ENCODE peak calls at places on chromosomes 16 and 17, in seven cellular contexts. B, V, E, H, I, M and G are unnamed samples. For H3K4me1, the result is how much of the 10 kb centered on the place peaks cover.

GRCh38 chr17:45224671-45225050 is 3.0 kb downstream of the FMNL1 start:
- DNase-seq in M (no peak), I (no peak), V (no peak), B (no peak), H (no peak), E (no peak), G (no peak)

GRCh38 chr17:69884361-69884760 is 190.7 kb upstream of the KCNJ16 start:
- DNase-seq in I (no peak), V (no peak), B (no peak), E (no peak), H (no peak), M (no peak), G (no peak)

GRCh38 chr16:15643453-15644305 is 725 bp upstream of the MARF1 start:
- DNase-seq in E (peak), B (no peak), H (no peak), V (peak), M (no peak), I (peak), G (peak)

GRCh38 chr16:19844945-19845641 is 39.6 kb downstream of the GPRC5B start:
- DNase-seq in E (no peak), H (no peak), B (no peak), V (no peak), I (peak), M (no peak), G (no peak)

GRCh38 chr16:85903576-85903975 is 4.6 kb downstream of the IRF8 start:
- DNase-seq in I (no peak), V (no peak), M (no peak), E (no peak), B (no peak), H (no peak), G (no peak)

GRCh38 chr17:44084921-44085320 is 14.4 kb downstream of the G6PC3 start:
- DNase-seq in V (no peak), E (no peak), I (no peak), H (no peak), B (no peak), M (peak), G (no peak)

GRCh38 chr16:80931985-80932720 is 74.5 kb downstream of the CMC2 start:
- DNase-seq in V (peak), H (peak), B (peak), M (peak), E (peak), I (no peak), G (peak)

GRCh38 chr16:35706901-35707300 is 2247.5 kb downstream of the TP53TG3F start:
- DNase-seq in I (no peak), H (no peak), E (no peak), B (no peak), V (no peak), M (no peak), G (no peak)

GRCh38 chr17:20966869-20967268 is 75.9 kb downstream of the USP22 start:
- DNase-seq in I (no peak), V (no peak), H (no peak), E (no peak), B (no peak), M (no peak), G (no peak)

GRCh38 chr17:43984521-43984920 is 19.9 kb upstream of the NAGS start:
- DNase-seq in B (no peak), I (no peak), V (no peak), E (no peak), H (no peak), M (peak), G (no peak)

GRCh38 chr16:86566601-86566965 is at the start of gene FOXC2:
- DNase-seq in M (peak), H (peak), V (peak), B (peak), E (peak), I (no peak), G (peak)

GRCh38 chr16:15644306-15644961 is 1.5 kb upstream of the MARF1 start:
- DNase-seq in H (peak), M (peak), B (no peak), I (no peak), V (no peak), E (peak), G (no peak)

GRCh38 chr17:58532555-58532951 is 18.1 kb upstream of the MTMR4 start:
- DNase-seq in V (no peak), I (no peak), M (peak), E (no peak), H (no peak), B (no peak), G (no peak)

GRCh38 chr16:49461517-49461951 is 87.9 kb downstream of the C16orf78 start:
- DNase-seq in I (no peak), B (no peak), E (no peak), M (no peak), H (no peak), V (no peak), G (no peak)

GRCh38 chr16:78869492-78869891 is 731.0 kb downstream of the MAF start:
- DNase-seq in E (no peak), H (no peak), M (no peak), B (no peak), V (no peak), I (no peak), G (no peak)

GRCh38 chr17:35778641-35779196 is 16.7 kb downstream of the MMP28 start:
- DNase-seq in H (peak), B (no peak), E (no peak), I (no peak), V (no peak), M (no peak), G (no peak)

GRCh38 chr17:67520282-67520906 is 143.3 kb downstream of the PITPNC1 start:
- DNase-seq in E (no peak), M (no peak), B (no peak), V (no peak), H (no peak), I (no peak), G (no peak)

GRCh38 chr16:81873843-81874752 is 95.0 kb downstream of the PLCG2 start:
- DNase-seq in H (peak), I (no peak), E (peak), M (peak), V (peak), B (peak), G (no peak)

GRCh38 chr17:37527249-37527851 is 37.7 kb downstream of the DUSP14 start:
- DNase-seq in V (no peak), B (no peak), M (peak), E (peak), I (peak), H (peak), G (no peak)

GRCh38 chr16:17556276-17557052 is 85.7 kb upstream of the XYLT1 start:
- DNase-seq in M (peak), E (peak), B (no peak), I (peak), H (peak), V (no peak), G (no peak)

GRCh38 chr17:42670199-42670924 is 6.4 kb downstream of the PLEKHH3 start:
- DNase-seq in V (no peak), E (no peak), B (no peak), I (no peak), H (no peak), M (peak), G (no peak)

GRCh38 chr17:19935169-19935568 is 42.5 kb downstream of the AKAP10 start:
- DNase-seq in I (no peak), M (no peak), H (peak), B (no peak), V (no peak), E (no peak), G (no peak)

GRCh38 chr16:35207059-35207999 is 1747.9 kb downstream of the TP53TG3F start:
- DNase-seq in V (no peak), M (no peak), B (no peak), I (no peak), E (no peak), H (no peak), G (no peak)

GRCh38 chr17:1480747-1481465 is 11.6 kb downstream of the MYO1C start:
- DNase-seq in V (no peak), M (no peak), H (no peak), I (no peak), B (no peak), E (no peak), G (no peak)

GRCh38 chr16:84340305-84341040 is 27.9 kb upstream of the ATP2C2 start:
- DNase-seq in H (peak), I (no peak), B (no peak), E (no peak), M (no peak), V (no peak), G (no peak)

GRCh38 chr17:55668581-55668980 is 54.1 kb downstream of the TMEM100 start:
- DNase-seq in M (no peak), E (no peak), V (no peak), I (no peak), H (no peak), B (no peak), G (no peak)

GRCh38 chr17:74552037-74552436 is 6.1 kb upstream of the CD300C start:
- DNase-seq in I (no peak), V (no peak), M (no peak), B (no peak), H (peak), E (no peak), G (no peak)

GRCh38 chr17:6575596-6575988 is 19.2 kb upstream of the PITPNM3 start:
- DNase-seq in I (no peak), V (no peak), H (no peak), E (no peak), M (no peak), B (no peak), G (no peak)

GRCh38 chr16:69035375-69035774 is 70.1 kb upstream of the HAS3 start:
- DNase-seq in I (no peak), V (no peak), H (no peak), B (no peak), M (no peak), E (no peak), G (no peak)

GRCh38 chr17:37488607-37489196 is 989 bp upstream of the DUSP14 start:
- DNase-seq in E (peak), B (peak), H (peak), I (peak), M (peak), V (peak), G (peak)

GRCh38 chr17:3558603-3559269 is 1.1 kb upstream of the TRPV3 start:
- DNase-seq in E (no peak), I (no peak), B (no peak), V (no peak), M (no peak), H (peak), G (no peak)

GRCh38 chr16:84879569-84880487 is 60.0 kb downstream of the CRISPLD2 start:
- DNase-seq in H (peak), B (no peak), I (no peak), E (no peak), V (no peak), M (no peak), G (no peak)

GRCh38 chr16:88768041-88768876 is 16.8 kb downstream of the PIEZO1 start:
- DNase-seq in M (peak), E (no peak), H (no peak), B (no peak), V (peak), I (no peak), G (no peak)

GRCh38 chr17:50206604-50207293 is 5.3 kb upstream of the COL1A1 start:
- DNase-seq in I (no peak), E (peak), V (no peak), M (peak), B (no peak), H (no peak), G (peak)

GRCh38 chr17:47879028-47879585 is 16.9 kb upstream of the SP2 start:
- DNase-seq in I (no peak), V (no peak), B (no peak), H (peak), E (no peak), M (no peak), G (no peak)

GRCh38 chr17:7673239-7673638 is 14.1 kb downstream of the TP53 start:
- DNase-seq in I (no peak), B (no peak), V (no peak), H (no peak), E (peak), M (peak), G (no peak)

GRCh38 chr16:19242987-19243386 is 42.5 kb upstream of the CLEC19A start:
- DNase-seq in V (no peak), E (no peak), H (no peak), I (no peak), B (no peak), M (no peak), G (no peak)

GRCh38 chr17:14297161-14297851 is 3.6 kb upstream of the HS3ST3B1 start:
- DNase-seq in I (no peak), B (peak), H (peak), E (no peak), M (peak), V (peak), G (no peak)

GRCh38 chr16:67871256-67871655 is 1.6 kb upstream of the EDC4 start:
- DNase-seq in V (no peak), B (no peak), I (no peak), M (no peak), E (no peak), H (no peak), G (no peak)
- H3K4me1 ChIP-seq in V (half or more), B (under half), I (under half), M (under half), E (under half), H (under half), G (under half)

GRCh38 chr16:67278773-67279295 is 498 bp upstream of the PLEKHG4 start:
- DNase-seq in E (no peak), M (peak), H (no peak), V (peak), I (no peak), B (no peak), G (no peak)
- TF ChIP-seq CTCF in E (peak), M (peak), H (no peak), V (no peak), I (no peak), B (no peak), G (no peak)

GRCh38 chr17:32820440-32820839 is 56.5 kb downstream of the MYO1D start:
- DNase-seq in V (no peak), H (no peak), B (no peak), M (no peak), I (no peak), E (no peak), G (no peak)

GRCh38 chr17:32819787-32820186 is 57.1 kb downstream of the MYO1D start:
- DNase-seq in I (no peak), B (no peak), V (no peak), H (no peak), M (no peak), E (no peak), G (no peak)

GRCh38 chr17:32822996-32823395 is 53.9 kb downstream of the MYO1D start:
- DNase-seq in E (no peak), B (no peak), H (no peak), M (no peak), I (no peak), V (no peak), G (no peak)

GRCh38 chr17:32815460-32815859 is 61.5 kb downstream of the MYO1D start:
- DNase-seq in V (no peak), B (no peak), I (no peak), M (no peak), H (no peak), E (no peak), G (no peak)

GRCh38 chr17:32819035-32819434 is 57.9 kb downstream of the MYO1D start:
- DNase-seq in H (no peak), B (no peak), E (no peak), M (no peak), V (no peak), I (no peak), G (no peak)
- H3K27ac ChIP-seq in H (no peak), B (no peak), E (no peak), M (no peak), V (no peak), I (no peak), G (peak)

GRCh38 chr16:77660311-77660710 is 62.0 kb upstream of the NUDT7 start:
- DNase-seq in E (peak), V (no peak), I (no peak), B (no peak), H (peak), M (peak), G (no peak)
- H3K4me1 ChIP-seq in E (under half), V (under half), I (under half), B (under half), H (under half), M (under half), G (under half)